ENCODE peak calls at places on chromosomes 4 and X, in eight cellular contexts. V is cardiac fibroblast, X is AG09319, I is natural killer cell, M is brain microvascular endothelial cell, F is BJ, O is progenitor cell of endocrine pancreas, S is hepatocyte. C is an unnamed sample.

GRCh38 chrX:138866643-138867042 is 155.1 kb upstream of the FGF13 start:
- DNase-seq in F (no peak), X (no peak), V (no peak), S (no peak), I (no peak), O (no peak), M (no peak), C (no peak)

GRCh38 chrX:38627683-38628082 is 66.3 kb downstream of the TSPAN7 start:
- DNase-seq in F (no peak), I (no peak), O (no peak), X (no peak), M (peak), S (peak), V (peak), C (peak)

GRCh38 chr4:140236649-140237160 is 82.7 kb upstream of the MAML3 start:
- DNase-seq in O (no peak), I (no peak), M (no peak), V (peak), S (no peak), F (no peak), X (no peak), C (no peak)

GRCh38 chrX:129823115-129823514 is 20.6 kb downstream of the ZDHHC9 start:
- DNase-seq in X (no peak), V (peak), F (no peak), I (peak), M (no peak), O (no peak), S (peak), C (peak)

GRCh38 chr4:139834210-139834609 is 168.6 kb downstream of the MGST2 start:
- DNase-seq in F (no peak), I (no peak), V (no peak), X (no peak), S (no peak), O (no peak), M (no peak), C (no peak)

GRCh38 chrX:54422168-54422567 is 18.0 kb upstream of the TSR2 start:
- DNase-seq in S (no peak), F (no peak), X (no peak), M (no peak), I (no peak), O (no peak), V (no peak), C (no peak)

GRCh38 chr4:48268956-48269860 is at the start of gene TEC:
- DNase-seq in I (no peak), O (peak), V (peak), S (peak), F (no peak), M (no peak), X (no peak), C (peak)

GRCh38 chr4:151606061-151606460 is 154.7 kb downstream of the GATB start:
- DNase-seq in V (peak), S (no peak), X (no peak), F (no peak), M (no peak), I (no peak), O (no peak), C (no peak)

GRCh38 chr4:144645621-144646522 is at the start of gene HHIP:
- DNase-seq in F (no peak), S (peak), V (peak), X (no peak), I (no peak), O (peak), M (peak), C (peak)

GRCh38 chr4:127143460-127144190 is 489.1 kb upstream of the INTU start:
- DNase-seq in M (no peak), I (no peak), O (no peak), F (peak), X (no peak), S (no peak), V (peak), C (no peak)

GRCh38 chr4:52573551-52573950 is 85.5 kb downstream of the USP46 start:
- DNase-seq in I (no peak), M (no peak), V (no peak), O (no peak), S (no peak), X (no peak), F (no peak), C (no peak)

GRCh38 chr4:81389720-81390119 is 82.0 kb downstream of the RASGEF1B start:
- DNase-seq in F (no peak), I (no peak), V (no peak), O (no peak), X (no peak), S (no peak), M (no peak), C (no peak)

GRCh38 chr4:185304944-185305690 is 90.6 kb downstream of the LRP2BP start:
- DNase-seq in S (peak), M (no peak), X (no peak), V (peak), I (no peak), F (no peak), O (no peak), C (peak)

GRCh38 chr4:138669479-138670165 is 346.0 kb upstream of the NOCT start:
- DNase-seq in V (peak), S (no peak), O (no peak), F (no peak), M (peak), I (no peak), X (no peak), C (peak)

GRCh38 chrX:123993904-123994635 is 32.6 kb downstream of the STAG2 start:
- DNase-seq in X (no peak), O (no peak), I (no peak), F (no peak), V (no peak), M (no peak), S (no peak), C (no peak)

GRCh38 chr4:41575207-41575606 is 37.2 kb downstream of the LIMCH1 start:
- DNase-seq in X (no peak), S (no peak), I (no peak), F (no peak), M (no peak), O (no peak), V (no peak), C (no peak)

GRCh38 chrX:128020701-128021100 is 31.5 kb downstream of the ACTRT1 start:
- DNase-seq in M (peak), X (no peak), F (no peak), S (peak), I (no peak), V (no peak), O (no peak), C (no peak)

GRCh38 chr4:168374772-168375523 is 56.4 kb upstream of the DDX60 start:
- DNase-seq in O (no peak), X (no peak), I (no peak), V (no peak), S (no peak), F (no peak), M (no peak), C (no peak)

GRCh38 chr4:7073526-7074390 is 5.9 kb upstream of the GRPEL1 start:
- DNase-seq in F (no peak), S (peak), O (no peak), X (no peak), I (no peak), M (peak), V (peak), C (peak)

GRCh38 chrX:33065415-33065814 is 145.9 kb downstream of the DMD start:
- DNase-seq in V (no peak), X (no peak), S (no peak), F (no peak), O (no peak), I (no peak), M (no peak), C (no peak)

GRCh38 chr4:136664988-136665387 is 867.3 kb downstream of the PCDH18 start:
- DNase-seq in M (no peak), F (no peak), O (no peak), S (no peak), I (no peak), X (no peak), V (no peak), C (no peak)

GRCh38 chr4:124486423-124486822 is 226.1 kb downstream of the ANKRD50 start:
- DNase-seq in O (no peak), M (no peak), V (no peak), X (no peak), F (no peak), S (no peak), I (no peak), C (no peak)

GRCh38 chr4:28948501-28948900 is 1771.7 kb upstream of the PCDH7 start:
- DNase-seq in O (no peak), I (no peak), M (no peak), X (no peak), S (no peak), V (peak), F (no peak), C (no peak)

GRCh38 chr4:8348071-8348470 is 78.5 kb downstream of the HTRA3 start:
- DNase-seq in S (no peak), V (no peak), M (no peak), X (no peak), O (no peak), I (no peak), F (no peak), C (no peak)

GRCh38 chrX:132433001-132433400 is 55.8 kb downstream of the MBNL3 start:
- DNase-seq in O (no peak), M (no peak), X (no peak), S (no peak), F (no peak), I (no peak), V (no peak), C (no peak)

GRCh38 chrX:56766554-56767412 is 37.7 kb downstream of the NBDY start:
- DNase-seq in S (no peak), M (peak), V (peak), O (no peak), X (no peak), I (no peak), F (no peak), C (peak)

GRCh38 chr4:7766661-7767345 is 172.9 kb downstream of the AFAP1 start:
- DNase-seq in X (no peak), M (no peak), O (no peak), S (no peak), F (no peak), V (no peak), I (no peak), C (no peak)

GRCh38 chr4:84877051-84877833 is 89.2 kb downstream of the WDFY3 start:
- DNase-seq in X (no peak), V (peak), F (no peak), I (no peak), O (no peak), S (peak), M (peak), C (no peak)

DNA sequence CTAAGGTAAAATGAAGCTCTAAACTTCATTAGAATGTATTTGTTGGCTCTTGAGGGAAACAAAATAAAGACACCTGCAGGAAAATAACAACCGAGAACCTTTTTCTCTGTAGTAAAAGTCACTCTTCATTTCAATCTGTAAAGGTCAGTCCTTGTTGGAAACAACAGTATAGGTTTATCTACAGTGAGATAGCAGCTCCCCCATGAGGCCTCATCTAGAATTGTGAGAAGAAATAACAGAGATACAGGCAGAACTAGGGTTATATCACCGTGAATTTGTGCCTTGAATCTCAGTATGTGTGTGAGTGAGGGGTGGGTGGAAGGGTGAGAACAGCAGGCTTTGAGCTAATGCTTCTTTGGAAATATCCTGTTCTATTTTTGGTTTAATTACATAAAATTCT is 107.8 kb upstream of the FMR1 start:
- DNase-seq in F (no peak), X (no peak), M (no peak), I (no peak), S (peak), O (no peak), V (no peak), C (peak)
- TF ChIP-seq CTCF in F (no peak), X (no peak), M (no peak), I (no peak), S (peak), O (peak), V (no peak), C (peak)

GRCh38 chrX:139967300-139967699 is 2.0 kb upstream of the CXorf66 start:
- DNase-seq in V (peak), S (no peak), X (no peak), I (no peak), F (no peak), O (no peak), M (no peak), C (peak)
- TF ChIP-seq CTCF in V (peak), S (no peak), X (peak), I (no peak), F (peak), O (peak), M (peak), C (no peak)

GRCh38 chr4:40043786-40044185 is 12.9 kb upstream of the N4BP2 start:
- DNase-seq in V (no peak), I (no peak), S (no peak), F (no peak), O (no peak), X (no peak), M (no peak), C (no peak)

GRCh38 chr4:40040908-40041307 is 15.7 kb upstream of the N4BP2 start:
- DNase-seq in X (no peak), S (no peak), O (no peak), V (peak), M (no peak), F (no peak), I (no peak), C (no peak)

GRCh38 chr4:40046311-40046980 is 10.2 kb upstream of the N4BP2 start:
- DNase-seq in S (peak), M (peak), V (peak), I (no peak), F (no peak), X (no peak), O (no peak), C (no peak)
- TF ChIP-seq CTCF in S (no peak), M (peak), V (peak), I (no peak), F (peak), X (no peak), O (no peak), C (no peak)

GRCh38 chr4:114383721-114384120 is 214.9 kb upstream of the UGT8 start:
- DNase-seq in O (no peak), S (no peak), V (peak), I (no peak), M (peak), X (peak), F (peak), C (no peak)

GRCh38 chr4:114373508-114373907 is 225.1 kb upstream of the UGT8 start:
- DNase-seq in O (no peak), X (no peak), V (no peak), S (no peak), M (no peak), I (no peak), F (no peak), C (no peak)

GRCh38 chr4:114383055-114383454 is 215.6 kb upstream of the UGT8 start:
- DNase-seq in F (no peak), V (no peak), M (no peak), X (no peak), S (no peak), I (no peak), O (no peak), C (no peak)

GRCh38 chr4:114378306-114378903 is 220.2 kb upstream of the UGT8 start:
- DNase-seq in O (no peak), S (peak), I (no peak), X (no peak), M (peak), F (no peak), V (peak), C (no peak)
- TF ChIP-seq CTCF in O (peak), S (peak), I (no peak), X (peak), M (peak), F (peak), V (peak), C (no peak)

GRCh38 chrX:153397256-153397960 is 3.7 kb downstream of the PNMA6E start:
- DNase-seq in X (no peak), I (no peak), V (no peak), F (no peak), O (no peak), M (no peak), S (no peak), C (no peak)

GRCh38 chrX:153398275-153398960 is 2.7 kb downstream of the PNMA6E start:
- DNase-seq in X (no peak), O (no peak), F (no peak), I (no peak), M (no peak), V (no peak), S (no peak), C (no peak)

GRCh38 chrX:153401133-153401764 is at the start of gene PNMA6E:
- DNase-seq in I (no peak), S (no peak), F (no peak), M (no peak), V (no peak), O (no peak), X (no peak), C (no peak)

GRCh38 chrX:153396320-153397195 is 4.6 kb downstream of the PNMA6E start:
- DNase-seq in O (no peak), I (no peak), F (no peak), X (no peak), V (no peak), S (no peak), M (no peak), C (no peak)

DNA sequence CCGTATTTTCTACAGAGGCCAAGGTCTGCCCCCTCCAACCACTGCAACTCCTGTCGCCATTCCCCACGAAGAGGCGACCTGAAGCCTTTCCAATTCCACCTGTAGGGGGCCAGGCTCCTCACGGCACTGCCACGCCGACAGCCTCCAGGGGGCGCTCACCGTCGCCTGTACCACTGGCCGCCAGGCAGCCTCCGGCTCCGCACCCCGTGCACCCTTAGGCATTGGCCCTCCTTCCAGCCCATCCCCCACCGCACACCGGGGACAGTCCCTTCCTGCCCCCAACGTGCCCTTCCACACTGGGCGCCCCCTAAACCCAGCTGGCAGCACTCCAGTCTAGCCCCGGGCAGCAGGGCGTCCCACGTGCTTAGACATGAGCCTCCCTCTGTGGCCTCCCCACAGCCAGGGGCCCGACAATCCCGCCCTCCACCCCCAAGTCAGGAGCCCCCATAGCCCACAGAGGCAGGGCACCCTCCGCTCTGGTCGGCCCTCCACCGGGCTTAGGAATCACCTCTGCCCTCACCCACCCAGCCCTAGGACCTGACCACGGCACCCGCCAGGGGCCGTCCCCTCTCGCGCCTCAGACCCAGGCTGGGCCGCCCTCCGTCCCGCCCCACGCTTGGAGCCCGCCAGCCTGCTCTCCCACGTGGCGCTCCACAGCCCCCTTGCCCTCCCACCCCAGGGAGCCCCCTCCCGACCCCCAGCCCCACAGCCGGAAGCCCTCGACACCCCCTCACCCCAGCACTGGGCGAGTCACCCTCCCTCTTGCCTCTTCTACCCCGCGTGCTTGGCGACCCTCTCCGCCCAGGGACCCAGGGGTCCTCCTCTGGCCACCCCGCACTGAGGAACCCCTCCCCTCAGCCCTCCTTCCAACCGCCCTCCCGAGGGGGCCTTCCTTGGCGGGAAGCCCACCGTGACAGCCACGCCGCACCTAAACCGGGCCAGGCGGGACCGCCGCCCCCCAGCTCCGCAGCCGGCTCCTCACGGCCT is 711 bp downstream of the PNMA6E start:
- DNase-seq in M (no peak), F (no peak), I (peak), S (no peak), O (no peak), V (no peak), X (no peak), C (peak)
- TF ChIP-seq CTCF in M (peak), F (peak), I (peak), S (peak), O (peak), V (peak), X (peak), C (peak)

GRCh38 chr4:14893713-14894112 is 108.6 kb upstream of the CPEB2 start:
- DNase-seq in O (no peak), X (no peak), F (no peak), V (no peak), I (no peak), M (no peak), S (no peak), C (no peak)

GRCh38 chr4:14896656-14897175 is 105.6 kb upstream of the CPEB2 start:
- DNase-seq in I (no peak), F (no peak), V (no peak), S (no peak), X (no peak), M (no peak), O (no peak), C (no peak)

GRCh38 chr4:14894392-14895292 is 107.6 kb upstream of the CPEB2 start:
- DNase-seq in S (no peak), X (no peak), O (no peak), M (no peak), V (no peak), I (no peak), F (no peak), C (no peak)

GRCh38 chr4:14898989-14899388 is 103.3 kb upstream of the CPEB2 start:
- DNase-seq in X (no peak), O (no peak), V (no peak), S (no peak), F (no peak), M (no peak), I (no peak), C (no peak)

DNA sequence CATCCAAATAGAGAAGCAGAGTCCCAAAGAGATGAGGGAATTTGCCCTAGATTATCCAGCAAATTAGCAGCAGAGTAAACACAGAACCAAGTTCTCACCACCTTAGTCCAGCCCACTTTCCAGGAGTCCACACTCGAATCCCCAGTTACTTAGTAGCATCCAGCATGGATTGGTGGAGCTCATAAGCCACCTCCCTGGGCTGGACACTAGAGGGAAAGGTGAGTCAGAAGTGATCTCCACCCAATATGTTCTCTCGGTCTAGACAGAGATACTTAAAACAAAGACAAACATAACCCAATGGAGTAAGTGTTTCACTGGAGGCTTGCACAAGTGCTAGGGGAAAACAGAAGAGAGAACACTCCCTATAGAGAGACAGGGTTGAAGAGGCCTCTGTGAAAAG is 105.1 kb upstream of the CPEB2 start:
- DNase-seq in F (no peak), O (no peak), M (peak), V (no peak), S (peak), X (no peak), I (no peak), C (no peak)
- TF ChIP-seq CTCF in F (no peak), O (no peak), M (peak), V (no peak), S (no peak), X (no peak), I (no peak), C (no peak)

DNA sequence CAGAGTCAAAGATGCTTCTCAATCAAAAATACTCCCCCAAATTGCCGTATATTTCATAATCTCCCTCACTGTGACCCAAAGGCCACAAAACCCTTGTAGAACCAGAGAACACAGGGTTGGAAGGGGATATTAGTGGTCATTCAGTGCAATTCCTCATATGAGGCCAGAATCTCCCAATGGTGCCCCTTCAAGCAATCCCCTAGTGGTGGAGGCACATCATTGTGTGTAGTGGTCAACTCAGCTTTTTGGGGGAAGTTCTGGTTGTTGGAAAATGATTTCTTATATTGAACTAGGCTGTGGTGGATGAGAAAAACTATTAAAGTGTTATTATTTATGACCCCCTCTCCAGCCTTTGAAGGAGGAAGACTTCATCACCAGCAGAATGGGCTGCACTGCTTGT is 17.6 kb upstream of the BOD1L1 start:
- DNase-seq in M (no peak), I (no peak), V (no peak), S (no peak), F (no peak), O (no peak), X (no peak), C (no peak)
- TF ChIP-seq CTCF in M (peak), I (no peak), V (peak), S (no peak), F (no peak), O (no peak), X (no peak), C (no peak)